ENCODE peak calls at places on chromosomes 5 and 9, in eight cellular contexts. D is Right ventricle myocardium superior; P is NCI-H1092 treated with DMSO at 0.1 percent for 48 hours; A is activated effector memory CD4-positive, alpha-beta T cell treated with anti-CD3 and anti-CD28 coated beads, Interleukin-2, amount 50 U/mL, for 16 hours; L is stimulated activated CD4-positive, alpha-beta T cell treated with anti-CD3 and anti-CD28 coated beads, Interleukin-15, amount 100 ng/mL, for 48 hours; G is mesothelial cell of epicardium; F is M059J; V is RPMI7951. U is an unnamed sample.

GRCh38 chr5:91170266-91170665 is 212.9 kb downstream of the ARRDC3 start:
- DNase-seq in D (no peak), P (no peak), A (no peak), L (no peak), G (no peak), F (peak), V (peak), U (no peak)

GRCh38 chr5:113488645-113489184 is 462 bp upstream of the MCC start:
- DNase-seq in D (peak), P (no peak), A (no peak), L (no peak), G (no peak), F (no peak), V (no peak), U (no peak)

GRCh38 chr9:37550781-37551180 is 25.4 kb downstream of the FBXO10 start:
- DNase-seq in D (no peak), P (no peak), A (no peak), L (no peak), G (no peak), F (peak), V (no peak), U (no peak)

GRCh38 chr9:135998013-135998380 is 36.8 kb upstream of the UBAC1 start:
- DNase-seq in D (no peak), P (no peak), A (no peak), L (no peak), G (no peak), F (no peak), V (no peak), U (no peak)

GRCh38 chr9:19481971-19482404 is 73.2 kb downstream of the ACER2 start:
- DNase-seq in D (no peak), P (no peak), A (no peak), L (no peak), G (no peak), F (no peak), V (peak), U (no peak)

GRCh38 chr5:56838409-56839039 is 23.2 kb downstream of the MAP3K1 start:
- DNase-seq in D (no peak), P (peak), A (no peak), L (no peak), G (no peak), F (peak), V (peak), U (no peak)

GRCh38 chr5:152549709-152550108 is 144.6 kb upstream of the NMUR2 start:
- DNase-seq in D (no peak), P (no peak), A (no peak), L (no peak), G (no peak), F (no peak), V (no peak), U (no peak)

GRCh38 chr5:17732351-17732923 is 98.2 kb downstream of the TAF11L14 start:
- DNase-seq in D (no peak), P (no peak), A (no peak), L (no peak), G (no peak), F (no peak), V (no peak), U (no peak)

GRCh38 chr5:56346044-56346710 is 113.0 kb upstream of the ANKRD55 start:
- DNase-seq in D (no peak), P (no peak), A (no peak), L (no peak), G (no peak), F (no peak), V (peak), U (no peak)

GRCh38 chr5:90504743-90505142 is 24.6 kb downstream of the LYSMD3 start:
- DNase-seq in D (no peak), P (no peak), A (no peak), L (no peak), G (no peak), F (peak), V (no peak), U (no peak)

GRCh38 chr5:80245986-80246781 is 9.7 kb downstream of the SERINC5 start:
- DNase-seq in D (no peak), P (no peak), A (no peak), L (no peak), G (no peak), F (peak), V (no peak), U (no peak)

GRCh38 chr5:39283231-39283818 is 64.0 kb upstream of the FYB1 start:
- DNase-seq in D (no peak), P (peak), A (peak), L (peak), G (no peak), F (peak), V (peak), U (peak)

GRCh38 chr5:73969195-73970059 is 343.4 kb downstream of the ARHGEF28 start:
- DNase-seq in D (no peak), P (no peak), A (no peak), L (no peak), G (no peak), F (no peak), V (no peak), U (no peak)

GRCh38 chr5:101782352-101783087 is 513.6 kb downstream of the SLCO4C1 start:
- DNase-seq in D (no peak), P (no peak), A (no peak), L (no peak), G (no peak), F (no peak), V (no peak), U (no peak)

GRCh38 chr5:157540707-157541451 is 34.7 kb downstream of the ADAM19 start:
- DNase-seq in D (peak), P (no peak), A (peak), L (peak), G (no peak), F (peak), V (peak), U (peak)

GRCh38 chr5:143262393-143263174 is 140.9 kb downstream of the NR3C1 start:
- DNase-seq in D (no peak), P (no peak), A (no peak), L (no peak), G (no peak), F (peak), V (peak), U (no peak)

GRCh38 chr5:44365351-44365750 is 23.9 kb downstream of the FGF10 start:
- DNase-seq in D (no peak), P (no peak), A (no peak), L (no peak), G (no peak), F (no peak), V (no peak), U (no peak)

GRCh38 chr9:96587295-96587694 is 32.3 kb downstream of the CDC14B start:
- DNase-seq in D (no peak), P (no peak), A (no peak), L (no peak), G (no peak), F (no peak), V (no peak), U (no peak)

GRCh38 chr9:105281926-105282325 is 37.5 kb downstream of the SLC44A1 start:
- DNase-seq in D (no peak), P (no peak), A (no peak), L (no peak), G (no peak), F (peak), V (peak), U (no peak)

GRCh38 chr5:63963926-63964325 is 1.7 kb upstream of the HTR1A start:
- DNase-seq in D (no peak), P (no peak), A (no peak), L (no peak), G (no peak), F (peak), V (no peak), U (no peak)

GRCh38 chr9:23492126-23493002 is 333.7 kb downstream of the ELAVL2 start:
- DNase-seq in D (no peak), P (peak), A (no peak), L (no peak), G (no peak), F (peak), V (peak), U (no peak)

GRCh38 chr9:33129251-33129885 is 37.8 kb downstream of the B4GALT1 start:
- DNase-seq in D (no peak), P (no peak), A (peak), L (no peak), G (no peak), F (no peak), V (no peak), U (no peak)

GRCh38 chr5:112293587-112293986 is 125.5 kb downstream of the EPB41L4A start:
- DNase-seq in D (no peak), P (no peak), A (no peak), L (no peak), G (no peak), F (no peak), V (no peak), U (no peak)

GRCh38 chr5:120568716-120569115 is 104.6 kb downstream of the PRR16 start:
- DNase-seq in D (no peak), P (no peak), A (no peak), L (no peak), G (no peak), F (peak), V (no peak), U (no peak)

GRCh38 chr5:92378961-92379611 is 996.0 kb upstream of the ARRDC3 start:
- DNase-seq in D (peak), P (no peak), A (no peak), L (no peak), G (no peak), F (peak), V (no peak), U (no peak)

GRCh38 chr5:114185274-114185673 is 176.6 kb upstream of the KCNN2 start:
- DNase-seq in D (no peak), P (no peak), A (no peak), L (no peak), G (no peak), F (peak), V (peak), U (no peak)

GRCh38 chr5:113047234-113047633 is 70.6 kb downstream of the DCP2 start:
- DNase-seq in D (no peak), P (no peak), A (no peak), L (no peak), G (no peak), F (peak), V (peak), U (no peak)

GRCh38 chr9:6930827-6931226 is 173.1 kb downstream of the KDM4C start:
- DNase-seq in D (no peak), P (no peak), A (no peak), L (no peak), G (no peak), F (peak), V (peak), U (no peak)

GRCh38 chr9:131845286-131846011 is 105.6 kb upstream of the RAPGEF1 start:
- DNase-seq in D (no peak), P (no peak), A (no peak), L (no peak), G (no peak), F (no peak), V (no peak), U (no peak)

GRCh38 chr9:134210908-134211810 is 46.8 kb upstream of the RNU6ATAC start:
- DNase-seq in D (peak), P (no peak), A (no peak), L (no peak), G (no peak), F (no peak), V (no peak), U (no peak)

GRCh38 chr5:98103807-98104206 is 669.7 kb upstream of the RGMB start:
- DNase-seq in D (no peak), P (no peak), A (no peak), L (no peak), G (no peak), F (no peak), V (no peak), U (no peak)

GRCh38 chr9:126489604-126490593 is 123.8 kb upstream of the LMX1B start:
- DNase-seq in D (no peak), P (no peak), A (no peak), L (no peak), G (no peak), F (peak), V (no peak), U (no peak)

GRCh38 chr5:160230686-160231527 is 1.6 kb downstream of the FABP6 start:
- DNase-seq in D (peak), P (no peak), A (no peak), L (no peak), G (no peak), F (peak), V (peak), U (no peak)

GRCh38 chr5:95261369-95262175 is 23.3 kb downstream of the MCTP1 start:
- DNase-seq in D (no peak), P (peak), A (no peak), L (no peak), G (no peak), F (peak), V (peak), U (no peak)

GRCh38 chr9:75372499-75373268 is 284.4 kb downstream of the OSTF1 start:
- DNase-seq in D (peak), P (no peak), A (no peak), L (no peak), G (no peak), F (peak), V (no peak), U (no peak)

GRCh38 chr5:102545175-102545574 is 46.4 kb upstream of the SLCO6A1 start:
- DNase-seq in D (peak), P (no peak), A (no peak), L (no peak), G (no peak), F (peak), V (peak), U (peak)

GRCh38 chr9:77978086-77978781 is 53.4 kb downstream of the GNAQ start:
- DNase-seq in D (no peak), P (no peak), A (no peak), L (no peak), G (no peak), F (peak), V (no peak), U (no peak)

GRCh38 chr5:141343242-141343952 is at the start of gene PCDHGA3:
- DNase-seq in D (no peak), P (no peak), A (no peak), L (no peak), G (no peak), F (no peak), V (no peak), U (no peak)

GRCh38 chr9:135103001-135103446 is 15.6 kb downstream of the OLFM1 start:
- DNase-seq in D (no peak), P (no peak), A (no peak), L (no peak), G (no peak), F (no peak), V (no peak), U (no peak)

U was measured in ecto neural progenitor cell.